ENCODE peak calls at places on chromosomes 5 and 9, in seven cellular contexts. Y, V, L, Q, K, C and H are unnamed samples.

GRCh38 chr5:119578937-119579336 is 50.4 kb upstream of the FAM170A start:
- DNase-seq in Q (peak), K (no peak), V (no peak), L (peak), Y (peak), C (peak), H (no peak)

GRCh38 chr5:57896596-57896995 is 414.0 kb upstream of the ACTBL2 start:
- DNase-seq in Y (no peak), K (no peak), V (no peak), C (no peak), Q (no peak), L (peak), H (no peak)

GRCh38 chr5:171494452-171495121 is 75.1 kb downstream of the FGF18 start:
- DNase-seq in Y (peak), V (no peak), C (peak), Q (no peak), L (peak), K (no peak), H (no peak)

GRCh38 chr5:142800776-142801494 is 30.8 kb downstream of the ARHGAP26 start:
- DNase-seq in Q (peak), K (no peak), V (no peak), L (no peak), Y (no peak), C (no peak), H (no peak)

GRCh38 chr9:1759009-1759408 is 256.1 kb upstream of the SMARCA2 start:
- DNase-seq in C (no peak), Y (no peak), V (no peak), K (no peak), Q (peak), L (no peak), H (no peak)

GRCh38 chr5:69450116-69450515 is 35.2 kb downstream of the MARVELD2 start:
- DNase-seq in L (peak), V (no peak), K (no peak), C (peak), Q (no peak), Y (no peak), H (no peak)

GRCh38 chr9:19199012-19199411 is 31.5 kb upstream of the DENND4C start:
- DNase-seq in Y (no peak), L (no peak), C (no peak), Q (no peak), K (no peak), V (no peak), H (no peak)

GRCh38 chr9:72855321-72855720 is 97.5 kb downstream of the ALDH1A1 start:
- DNase-seq in L (no peak), K (no peak), Q (no peak), V (no peak), Y (no peak), C (no peak), H (no peak)

GRCh38 chr5:109034276-109034675 is 286.6 kb downstream of the FER start:
- DNase-seq in V (no peak), Y (no peak), L (no peak), K (no peak), Q (peak), C (no peak), H (no peak)

GRCh38 chr9:126203313-126203712 is 123.3 kb upstream of the MVB12B start:
- DNase-seq in Q (no peak), L (no peak), C (no peak), K (no peak), Y (no peak), V (no peak), H (no peak)
- TF ChIP-seq CTCF in Q (peak), L (no peak), C (peak), K (peak), Y (peak), V (no peak), H (peak)

GRCh38 chr9:127396808-127397721 is at the start of gene SLC2A8:
- DNase-seq in L (peak), V (peak), C (peak), K (peak), Y (peak), Q (peak), H (peak)
- TF ChIP-seq CTCF in L (peak), V (peak), C (no peak), K (peak), Y (no peak), Q (no peak), H (peak)

GRCh38 chr5:151155777-151156731 is 1.5 kb downstream of the ANXA6 start:
- DNase-seq in C (peak), V (no peak), K (no peak), Y (peak), Q (peak), L (peak), H (no peak)

GRCh38 chr5:151157426-151158286 is at the start of gene ANXA6:
- DNase-seq in V (peak), K (peak), L (peak), Y (peak), C (peak), Q (peak), H (peak)

GRCh38 chr5:151155149-151155776 is 2.3 kb downstream of the ANXA6 start:
- DNase-seq in L (peak), C (no peak), V (no peak), Y (no peak), K (no peak), Q (peak), H (no peak)

GRCh38 chr5:151158287-151158661 is 695 bp upstream of the ANXA6 start:
- DNase-seq in V (no peak), C (no peak), Y (peak), L (no peak), K (no peak), Q (peak), H (no peak)

GRCh38 chr5:151156732-151157402 is 712 bp downstream of the ANXA6 start:
- DNase-seq in K (no peak), L (peak), C (peak), Y (peak), Q (peak), V (no peak), H (no peak)
- TF ChIP-seq CTCF in K (peak), L (no peak), C (no peak), Y (peak), Q (no peak), V (no peak), H (peak)

GRCh38 chr9:127423591-127423933 is 620 bp upstream of the ZNF79 start:
- DNase-seq in K (no peak), V (no peak), Y (no peak), Q (no peak), L (no peak), C (no peak), H (no peak)

GRCh38 chr9:127422133-127422782 is 1.9 kb upstream of the ZNF79 start:
- DNase-seq in V (no peak), Y (no peak), L (no peak), K (no peak), Q (no peak), C (no peak), H (no peak)

GRCh38 chr9:127424669-127424986 is 446 bp downstream of the ZNF79 start:
- DNase-seq in Y (no peak), K (no peak), V (no peak), L (no peak), Q (peak), C (no peak), H (no peak)

GRCh38 chr9:127422787-127423186 is 1.4 kb upstream of the ZNF79 start:
- DNase-seq in C (no peak), K (no peak), L (no peak), Q (no peak), V (no peak), Y (no peak), H (no peak)

DNA sequence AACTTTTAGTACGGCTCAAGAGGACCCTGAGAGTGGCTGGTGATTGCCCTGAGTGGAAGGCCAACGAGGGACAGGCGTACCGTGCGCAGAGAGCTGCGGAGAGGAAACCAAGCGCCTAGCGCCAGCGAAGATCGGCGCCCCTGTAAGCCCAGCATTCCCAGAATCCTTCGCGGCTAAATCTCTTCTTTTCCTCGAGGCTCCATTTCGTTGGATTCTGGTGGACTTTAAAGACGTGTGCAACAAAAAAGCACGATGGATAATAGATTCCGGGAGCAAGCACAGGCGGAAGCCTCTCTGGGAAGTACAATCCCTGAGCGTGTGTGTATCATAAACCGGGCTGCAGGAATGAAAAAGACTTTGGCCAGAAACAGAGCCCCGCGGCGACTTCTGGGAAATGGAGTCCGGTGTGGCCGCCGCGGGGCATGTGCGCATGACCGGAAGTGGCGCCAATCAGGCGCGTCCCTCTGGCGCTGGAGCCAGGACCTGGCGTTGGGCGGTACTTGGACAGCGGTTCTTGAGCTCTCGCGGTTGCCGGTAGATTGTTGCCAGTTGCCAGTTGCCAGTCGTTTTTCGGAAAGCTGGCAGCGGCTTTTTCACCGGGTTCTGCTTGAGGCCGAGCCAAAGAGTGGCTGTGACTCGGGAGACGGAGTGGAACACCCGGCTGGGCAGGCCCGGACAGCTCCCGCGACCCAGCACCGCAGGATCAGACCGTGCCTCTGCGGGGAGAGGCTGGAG is at the start of gene ZNF79:
- DNase-seq in K (peak), Y (peak), C (peak), Q (peak), L (peak), V (peak), H (peak)
- TF ChIP-seq CTCF in K (no peak), Y (no peak), C (no peak), Q (no peak), L (no peak), V (no peak), H (no peak)

GRCh38 chr5:147561435-147561834 is 51.6 kb upstream of the DPYSL3 start:
- DNase-seq in L (no peak), K (no peak), Y (no peak), C (no peak), Q (no peak), V (no peak), H (no peak)

GRCh38 chr5:147560982-147561381 is 51.1 kb upstream of the DPYSL3 start:
- DNase-seq in Y (no peak), V (no peak), K (no peak), Q (no peak), L (no peak), C (no peak), H (no peak)

GRCh38 chr5:147558131-147558730 is 48.4 kb upstream of the DPYSL3 start:
- DNase-seq in Q (no peak), C (no peak), L (peak), Y (no peak), K (no peak), V (no peak), H (no peak)

GRCh38 chr5:147558826-147559225 is 49.0 kb upstream of the DPYSL3 start:
- DNase-seq in Y (peak), C (peak), L (peak), V (no peak), Q (peak), K (no peak), H (no peak)

DNA sequence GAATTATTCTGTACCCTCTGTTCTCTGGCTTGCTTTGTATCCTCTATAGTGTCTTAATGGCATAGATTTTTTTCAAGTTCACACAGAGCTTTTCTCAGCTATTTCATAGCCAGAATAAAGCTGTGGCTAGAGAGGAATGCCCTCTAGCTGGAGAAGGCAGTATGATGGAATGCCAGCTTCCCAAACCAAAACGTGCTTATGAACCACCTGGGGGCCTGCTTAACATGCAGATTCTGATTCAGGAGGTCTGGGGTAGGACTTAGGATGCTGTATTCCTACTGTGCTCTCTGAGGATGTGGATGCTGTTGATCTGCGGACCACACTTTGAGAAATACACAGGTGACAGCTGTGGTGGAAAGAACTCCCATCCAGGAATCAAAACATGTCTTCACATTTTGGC is 49.9 kb upstream of the DPYSL3 start:
- DNase-seq in Y (no peak), Q (no peak), V (no peak), K (no peak), C (peak), L (no peak), H (no peak)
- TF ChIP-seq CTCF in Y (peak), Q (no peak), V (no peak), K (no peak), C (peak), L (peak), H (peak)

DNA sequence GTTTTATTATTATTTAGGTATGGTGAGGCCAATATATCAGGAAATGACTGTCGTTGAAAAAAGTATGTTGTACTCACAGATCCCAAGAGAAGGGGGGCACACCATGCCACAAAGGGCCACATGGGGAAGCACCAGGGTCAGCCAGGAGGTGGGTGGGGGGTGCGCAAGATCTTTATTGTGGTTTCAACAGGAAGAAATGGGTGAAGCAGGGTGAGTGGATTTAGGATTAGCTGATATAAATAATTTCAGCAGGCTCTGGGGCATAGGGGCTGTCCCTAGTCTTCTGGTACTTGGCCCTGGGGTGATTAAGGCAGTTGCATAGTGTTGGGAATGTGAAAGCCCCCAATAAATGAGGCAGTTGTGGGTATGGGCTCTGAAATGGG is 8.6 kb downstream of the PDCD1LG2 start:
- DNase-seq in L (no peak), Q (no peak), C (no peak), K (no peak), Y (no peak), V (no peak), H (no peak)
- TF ChIP-seq CTCF in L (no peak), Q (no peak), C (no peak), K (no peak), Y (no peak), V (no peak), H (no peak)

DNA sequence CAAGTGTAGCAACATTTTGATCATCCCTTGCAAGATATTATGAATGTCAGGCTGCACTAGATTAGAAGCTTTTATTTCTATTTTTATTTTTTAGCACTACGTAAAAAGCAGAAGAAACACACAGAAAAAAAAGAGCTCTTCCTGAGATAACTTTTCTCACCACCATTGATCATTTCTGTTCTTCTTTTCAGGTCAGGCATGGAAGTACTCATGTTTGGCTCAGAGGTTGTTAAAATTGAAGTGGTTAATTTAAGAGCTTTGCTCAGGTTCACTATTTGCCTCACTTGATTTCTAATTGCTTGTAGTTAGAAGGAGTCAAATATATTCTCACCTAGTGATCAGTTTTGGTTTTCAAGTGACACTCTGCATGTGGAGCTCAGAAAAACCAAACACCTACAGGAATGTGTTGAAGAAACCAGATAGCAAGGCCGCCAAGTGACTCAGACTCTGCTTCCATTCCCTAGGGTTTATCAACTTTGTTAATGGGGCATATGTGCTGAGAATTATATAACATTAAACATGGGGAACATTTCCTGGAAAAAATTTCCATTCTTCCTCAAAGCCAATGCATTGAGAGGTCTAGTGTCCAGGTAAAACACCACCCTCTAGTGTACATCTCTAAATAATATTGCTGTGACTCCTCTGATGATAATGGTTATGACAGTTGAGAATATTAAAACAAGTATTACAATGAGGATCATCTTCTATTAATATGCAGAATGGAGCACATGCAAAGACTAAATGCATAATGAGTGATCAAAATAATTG is 679.7 kb downstream of the CETN3 start:
- DNase-seq in L (no peak), K (no peak), Q (no peak), C (peak), Y (no peak), V (no peak), H (no peak)
- TF ChIP-seq CTCF in L (no peak), K (peak), Q (no peak), C (no peak), Y (no peak), V (no peak), H (peak)

GRCh38 chr5:26259081-26259480 is 779.3 kb downstream of the CDH9 start:
- DNase-seq in K (no peak), Y (no peak), V (no peak), L (no peak), C (no peak), Q (no peak), H (no peak)
- TF ChIP-seq CTCF in K (no peak), Y (no peak), V (no peak), L (no peak), C (no peak), Q (no peak), H (no peak)